ENCODE peak calls at places on chromosome 1, in nine cellular contexts. One of them, this sample, is unnamed.

GRCh38 chr1:176843352-176844297 is 320.9 kb downstream of the ASTN1 start:
- DNase-seq in activated CD4-positive, alpha-beta T cell treated with anti-CD3 and anti-CD28 coated beads, Interleukin-2, amount 50 U/mL, for 24 hours: no peak
- DNase-seq in HEK293T: peak
- DNase-seq in retinal pigment epithelial cell: peak
- DNase-seq in LNCaP clone FGC: peak
- DNase-seq in T1000: no peak
- DNase-seq in stimulated activated CD4-positive, alpha-beta T cell treated with anti-CD3 and anti-CD28 coated beads, Interleukin-4, amount 100 ng/mL, for 48 hours: no peak
- DNase-seq in transverse colon: no peak
- DNase-seq in RPMI7951: peak
- DNase-seq in this sample: peak

GRCh38 chr1:233598891-233599541 is 14.9 kb upstream of the KCNK1 start:
- DNase-seq in activated CD4-positive, alpha-beta T cell treated with anti-CD3 and anti-CD28 coated beads, Interleukin-2, amount 50 U/mL, for 24 hours: no peak
- DNase-seq in HEK293T: no peak
- DNase-seq in retinal pigment epithelial cell: no peak
- DNase-seq in LNCaP clone FGC: no peak
- DNase-seq in T1000: no peak
- DNase-seq in stimulated activated CD4-positive, alpha-beta T cell treated with anti-CD3 and anti-CD28 coated beads, Interleukin-4, amount 100 ng/mL, for 48 hours: no peak
- DNase-seq in transverse colon: no peak
- DNase-seq in RPMI7951: no peak
- DNase-seq in this sample: no peak

GRCh38 chr1:185961664-185962063 is 227.5 kb downstream of the HMCN1 start:
- DNase-seq in activated CD4-positive, alpha-beta T cell treated with anti-CD3 and anti-CD28 coated beads, Interleukin-2, amount 50 U/mL, for 24 hours: no peak
- DNase-seq in HEK293T: no peak
- DNase-seq in retinal pigment epithelial cell: no peak
- DNase-seq in LNCaP clone FGC: no peak
- DNase-seq in T1000: no peak
- DNase-seq in stimulated activated CD4-positive, alpha-beta T cell treated with anti-CD3 and anti-CD28 coated beads, Interleukin-4, amount 100 ng/mL, for 48 hours: no peak
- DNase-seq in transverse colon: no peak
- DNase-seq in RPMI7951: peak
- DNase-seq in this sample: no peak

GRCh38 chr1:210402560-210402959 is 73.9 kb downstream of the HHAT start:
- DNase-seq in activated CD4-positive, alpha-beta T cell treated with anti-CD3 and anti-CD28 coated beads, Interleukin-2, amount 50 U/mL, for 24 hours: no peak
- DNase-seq in HEK293T: no peak
- DNase-seq in retinal pigment epithelial cell: no peak
- DNase-seq in LNCaP clone FGC: no peak
- DNase-seq in T1000: no peak
- DNase-seq in stimulated activated CD4-positive, alpha-beta T cell treated with anti-CD3 and anti-CD28 coated beads, Interleukin-4, amount 100 ng/mL, for 48 hours: no peak
- DNase-seq in transverse colon: no peak
- DNase-seq in RPMI7951: no peak
- DNase-seq in this sample: no peak

GRCh38 chr1:44807364-44808062 is 362 bp upstream of the DYNLT4 start:
- DNase-seq in activated CD4-positive, alpha-beta T cell treated with anti-CD3 and anti-CD28 coated beads, Interleukin-2, amount 50 U/mL, for 24 hours: peak
- DNase-seq in HEK293T: no peak
- DNase-seq in retinal pigment epithelial cell: peak
- DNase-seq in LNCaP clone FGC: peak
- DNase-seq in T1000: peak
- DNase-seq in stimulated activated CD4-positive, alpha-beta T cell treated with anti-CD3 and anti-CD28 coated beads, Interleukin-4, amount 100 ng/mL, for 48 hours: peak
- DNase-seq in transverse colon: peak
- DNase-seq in RPMI7951: peak
- DNase-seq in this sample: peak

GRCh38 chr1:37255111-37255795 is 219.1 kb upstream of the ZC3H12A start:
- DNase-seq in activated CD4-positive, alpha-beta T cell treated with anti-CD3 and anti-CD28 coated beads, Interleukin-2, amount 50 U/mL, for 24 hours: no peak
- DNase-seq in HEK293T: peak
- DNase-seq in retinal pigment epithelial cell: no peak
- DNase-seq in LNCaP clone FGC: peak
- DNase-seq in T1000: no peak
- DNase-seq in stimulated activated CD4-positive, alpha-beta T cell treated with anti-CD3 and anti-CD28 coated beads, Interleukin-4, amount 100 ng/mL, for 48 hours: peak
- DNase-seq in transverse colon: no peak
- DNase-seq in RPMI7951: no peak
- DNase-seq in this sample: peak

GRCh38 chr1:213414346-213414745 is 363.3 kb downstream of the RPS6KC1 start:
- DNase-seq in activated CD4-positive, alpha-beta T cell treated with anti-CD3 and anti-CD28 coated beads, Interleukin-2, amount 50 U/mL, for 24 hours: no peak
- DNase-seq in HEK293T: no peak
- DNase-seq in retinal pigment epithelial cell: no peak
- DNase-seq in LNCaP clone FGC: no peak
- DNase-seq in T1000: no peak
- DNase-seq in stimulated activated CD4-positive, alpha-beta T cell treated with anti-CD3 and anti-CD28 coated beads, Interleukin-4, amount 100 ng/mL, for 48 hours: no peak
- DNase-seq in transverse colon: no peak
- DNase-seq in RPMI7951: no peak
- DNase-seq in this sample: no peak

GRCh38 chr1:67052741-67053534 is 1.0 kb downstream of the SLC35D1 start:
- DNase-seq in activated CD4-positive, alpha-beta T cell treated with anti-CD3 and anti-CD28 coated beads, Interleukin-2, amount 50 U/mL, for 24 hours: no peak
- DNase-seq in HEK293T: peak
- DNase-seq in retinal pigment epithelial cell: no peak
- DNase-seq in LNCaP clone FGC: no peak
- DNase-seq in T1000: peak
- DNase-seq in stimulated activated CD4-positive, alpha-beta T cell treated with anti-CD3 and anti-CD28 coated beads, Interleukin-4, amount 100 ng/mL, for 48 hours: peak
- DNase-seq in transverse colon: peak
- DNase-seq in RPMI7951: peak
- DNase-seq in this sample: no peak

GRCh38 chr1:61642475-61643232 is 82.3 kb downstream of the TM2D1 start:
- DNase-seq in activated CD4-positive, alpha-beta T cell treated with anti-CD3 and anti-CD28 coated beads, Interleukin-2, amount 50 U/mL, for 24 hours: no peak
- DNase-seq in HEK293T: no peak
- DNase-seq in retinal pigment epithelial cell: no peak
- DNase-seq in LNCaP clone FGC: peak
- DNase-seq in T1000: no peak
- DNase-seq in stimulated activated CD4-positive, alpha-beta T cell treated with anti-CD3 and anti-CD28 coated beads, Interleukin-4, amount 100 ng/mL, for 48 hours: no peak
- DNase-seq in transverse colon: no peak
- DNase-seq in RPMI7951: no peak
- DNase-seq in this sample: no peak

GRCh38 chr1:1628656-1629429 is 3.1 kb upstream of the MMP23B start:
- DNase-seq in activated CD4-positive, alpha-beta T cell treated with anti-CD3 and anti-CD28 coated beads, Interleukin-2, amount 50 U/mL, for 24 hours: no peak
- DNase-seq in HEK293T: no peak
- DNase-seq in retinal pigment epithelial cell: no peak
- DNase-seq in LNCaP clone FGC: no peak
- DNase-seq in T1000: no peak
- DNase-seq in stimulated activated CD4-positive, alpha-beta T cell treated with anti-CD3 and anti-CD28 coated beads, Interleukin-4, amount 100 ng/mL, for 48 hours: peak
- DNase-seq in transverse colon: no peak
- DNase-seq in RPMI7951: no peak
- DNase-seq in this sample: no peak

GRCh38 chr1:21490774-21491482 is 18.3 kb upstream of the ALPL start:
- DNase-seq in activated CD4-positive, alpha-beta T cell treated with anti-CD3 and anti-CD28 coated beads, Interleukin-2, amount 50 U/mL, for 24 hours: no peak
- DNase-seq in HEK293T: no peak
- DNase-seq in retinal pigment epithelial cell: no peak
- DNase-seq in LNCaP clone FGC: no peak
- DNase-seq in T1000: peak
- DNase-seq in stimulated activated CD4-positive, alpha-beta T cell treated with anti-CD3 and anti-CD28 coated beads, Interleukin-4, amount 100 ng/mL, for 48 hours: peak
- DNase-seq in transverse colon: peak
- DNase-seq in RPMI7951: peak
- DNase-seq in this sample: no peak

GRCh38 chr1:229342902-229343587 is at the start of gene CCSAP:
- DNase-seq in activated CD4-positive, alpha-beta T cell treated with anti-CD3 and anti-CD28 coated beads, Interleukin-2, amount 50 U/mL, for 24 hours: peak
- DNase-seq in HEK293T: peak
- DNase-seq in retinal pigment epithelial cell: no peak
- DNase-seq in LNCaP clone FGC: no peak
- DNase-seq in T1000: peak
- DNase-seq in stimulated activated CD4-positive, alpha-beta T cell treated with anti-CD3 and anti-CD28 coated beads, Interleukin-4, amount 100 ng/mL, for 48 hours: peak
- DNase-seq in transverse colon: peak
- DNase-seq in RPMI7951: peak
- DNase-seq in this sample: peak

GRCh38 chr1:22350171-22350961 is 101.3 kb upstream of the ZBTB40 start:
- DNase-seq in activated CD4-positive, alpha-beta T cell treated with anti-CD3 and anti-CD28 coated beads, Interleukin-2, amount 50 U/mL, for 24 hours: no peak
- DNase-seq in HEK293T: peak
- DNase-seq in retinal pigment epithelial cell: no peak
- DNase-seq in LNCaP clone FGC: no peak
- DNase-seq in T1000: no peak
- DNase-seq in stimulated activated CD4-positive, alpha-beta T cell treated with anti-CD3 and anti-CD28 coated beads, Interleukin-4, amount 100 ng/mL, for 48 hours: no peak
- DNase-seq in transverse colon: no peak
- DNase-seq in RPMI7951: no peak
- DNase-seq in this sample: no peak

GRCh38 chr1:230800891-230801290 is 53.7 kb downstream of the CAPN9 start:
- DNase-seq in activated CD4-positive, alpha-beta T cell treated with anti-CD3 and anti-CD28 coated beads, Interleukin-2, amount 50 U/mL, for 24 hours: no peak
- DNase-seq in HEK293T: no peak
- DNase-seq in retinal pigment epithelial cell: no peak
- DNase-seq in LNCaP clone FGC: no peak
- DNase-seq in T1000: no peak
- DNase-seq in stimulated activated CD4-positive, alpha-beta T cell treated with anti-CD3 and anti-CD28 coated beads, Interleukin-4, amount 100 ng/mL, for 48 hours: no peak
- DNase-seq in transverse colon: no peak
- DNase-seq in RPMI7951: no peak
- DNase-seq in this sample: peak

GRCh38 chr1:88774151-88774556 is 90.1 kb downstream of the PKN2 start:
- DNase-seq in activated CD4-positive, alpha-beta T cell treated with anti-CD3 and anti-CD28 coated beads, Interleukin-2, amount 50 U/mL, for 24 hours: no peak
- DNase-seq in HEK293T: no peak
- DNase-seq in retinal pigment epithelial cell: no peak
- DNase-seq in LNCaP clone FGC: no peak
- DNase-seq in T1000: no peak
- DNase-seq in stimulated activated CD4-positive, alpha-beta T cell treated with anti-CD3 and anti-CD28 coated beads, Interleukin-4, amount 100 ng/mL, for 48 hours: no peak
- DNase-seq in transverse colon: peak
- DNase-seq in RPMI7951: peak
- DNase-seq in this sample: peak

This sample was measured in mucosa of gallbladder.